ENCODE peak calls at places on chromosomes 12 and 14, in five cellular contexts. L is H9, F is H1, V is trophoblast cell, N is mesenchymal stem cell. D is an unnamed sample.

GRCh38 chr12:128815779-128816642 is 7.7 kb downstream of the SLC15A4 start:
- DNase-seq in F (no peak), N (no peak), L (no peak), V (no peak), D (no peak)

GRCh38 chr14:64769096-64770020 is 65.1 kb downstream of the PLEKHG3 start:
- DNase-seq in F (no peak), V (no peak), L (no peak), N (no peak), D (no peak)

GRCh38 chr12:96487214-96487613 is 2.2 kb upstream of the CFAP54 start:
- DNase-seq in L (no peak), N (peak), V (peak), F (no peak), D (no peak)

GRCh38 chr12:131620946-131621681 is 89.8 kb upstream of the SFSWAP start:
- DNase-seq in F (no peak), V (no peak), N (no peak), L (no peak), D (no peak)

GRCh38 chr12:117067016-117067415 is 32.2 kb downstream of the TESC start:
- DNase-seq in F (no peak), L (no peak), N (no peak), V (no peak), D (no peak)

GRCh38 chr14:64235652-64236640 is 58.2 kb downstream of the ESR2 start:
- DNase-seq in N (no peak), V (no peak), L (no peak), F (no peak), D (no peak)

GRCh38 chr12:45415393-45415817 is 199.5 kb downstream of the ANO6 start:
- DNase-seq in F (no peak), V (peak), N (peak), L (no peak), D (no peak)

GRCh38 chr12:46386877-46387629 is 14.5 kb upstream of the SLC38A2 start:
- DNase-seq in F (no peak), L (peak), V (peak), N (peak), D (no peak)

GRCh38 chr14:75374911-75375310 is 52.9 kb upstream of the JDP2 start:
- DNase-seq in L (no peak), N (no peak), F (no peak), V (no peak), D (no peak)

GRCh38 chr12:67671419-67671818 is 22.9 kb downstream of the DYRK2 start:
- DNase-seq in V (peak), F (no peak), L (no peak), N (peak), D (no peak)

GRCh38 chr12:111757361-111758119 is 9.2 kb upstream of the ALDH2 start:
- DNase-seq in L (no peak), N (peak), F (no peak), V (no peak), D (no peak)

GRCh38 chr12:20711846-20712245 is 16.7 kb downstream of the SLCO1C1 start:
- DNase-seq in F (no peak), L (no peak), N (no peak), V (no peak), D (no peak)

GRCh38 chr12:26028953-26029740 is 70.7 kb downstream of the RASSF8 start:
- DNase-seq in N (peak), F (no peak), L (no peak), V (peak), D (peak)

GRCh38 chr14:78836777-78837176 is 666.6 kb downstream of the NRXN3 start:
- DNase-seq in V (peak), F (peak), L (peak), N (peak), D (peak)

GRCh38 chr12:92290881-92291280 is 145.2 kb upstream of the BTG1 start:
- DNase-seq in V (no peak), N (peak), F (no peak), L (no peak), D (no peak)

GRCh38 chr12:112992541-112993398 is 14.5 kb downstream of the OAS2 start:
- DNase-seq in F (peak), L (peak), N (peak), V (peak), D (peak)

GRCh38 chr14:66487159-66487558 is 988 bp downstream of the CCDC196 start:
- DNase-seq in V (no peak), N (no peak), F (no peak), L (no peak), D (no peak)

GRCh38 chr12:1919763-1920162 is 1.3 kb upstream of the CACNA2D4 start:
- DNase-seq in F (no peak), L (no peak), V (no peak), N (no peak), D (no peak)
- H2BK120ac ChIP-seq in F (no peak), L (no peak), V (no peak), N (no peak), D (no peak)

GRCh38 chr14:70832536-70833305 is 23.4 kb upstream of the MAP3K9 start:
- DNase-seq in V (no peak), F (no peak), N (no peak), L (no peak), D (no peak)
- H2BK12ac ChIP-seq in V (no peak), F (no peak), N (no peak), L (no peak), D (no peak)

GRCh38 chr12:59698599-59698998 is 102.8 kb downstream of the SLC16A7 start:
- DNase-seq in N (peak), V (peak), F (no peak), L (no peak), D (no peak)
- H2BK120ac ChIP-seq in N (no peak), V (no peak), F (no peak), L (no peak), D (no peak)

GRCh38 chr14:20458031-20458789 is 3.0 kb downstream of the PIP4P1 start:
- DNase-seq in L (no peak), N (no peak), F (no peak), V (no peak), D (no peak)

GRCh38 chr14:20454359-20454644 is 310 bp downstream of the OSGEP start:
- DNase-seq in N (no peak), V (no peak), F (peak), L (no peak), D (no peak)

GRCh38 chr14:20455355-20456300 is 602 bp downstream of the APEX1 start:
- DNase-seq in F (no peak), L (no peak), V (peak), N (peak), D (no peak)

GRCh38 chr14:20456971-20457370 is 1.9 kb downstream of the APEX1 start:
- DNase-seq in N (no peak), L (no peak), F (no peak), V (no peak), D (no peak)

GRCh38 chr14:20454645-20455354 is at the start of the genes APEX1 and OSGEP:
- DNase-seq in F (peak), N (peak), V (peak), L (peak), D (peak)
- H2BK12ac ChIP-seq in F (peak), N (no peak), V (no peak), L (no peak), D (no peak)

DNA sequence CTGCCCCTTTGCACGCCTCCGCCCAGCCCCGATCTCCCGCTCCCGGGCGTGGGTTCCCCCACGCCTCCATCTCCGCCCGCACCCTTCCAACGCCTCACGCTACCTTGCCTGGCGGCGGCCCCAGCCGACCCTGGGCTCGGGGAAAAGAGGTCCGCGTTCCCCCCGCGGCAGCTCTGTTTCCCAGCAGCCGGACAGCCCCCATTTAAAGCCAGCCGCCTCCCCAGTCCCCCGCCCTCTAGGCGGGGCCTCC is at the start of gene PRIMA1:
- DNase-seq in F (no peak), L (no peak), V (no peak), N (no peak), D (peak)
- H2BK120ac ChIP-seq in F (no peak), L (no peak), V (no peak), N (no peak), D (peak)

D was measured in neuronal stem cell.